ENCODE peak calls at places on chromosome 1, in six cellular contexts. S is EL, W is MCF 10A, R is neural crest cell, U is T-helper 17 cell, A is occipital lobe. B is an unnamed sample.

GRCh38 chr1:152861374-152861773 is 1.6 kb downstream of the LCE7A start:
- DNase-seq in S (no peak), W (no peak), R (no peak), U (no peak), A (no peak), B (no peak)

GRCh38 chr1:232046531-232047283 is 420.1 kb downstream of the DISC1 start:
- DNase-seq in S (no peak), W (no peak), R (no peak), U (no peak), A (no peak), B (no peak)

GRCh38 chr1:1541956-1542765 is 1.7 kb upstream of the TMEM240 start:
- DNase-seq in S (no peak), W (no peak), R (no peak), U (no peak), A (no peak), B (no peak)

GRCh38 chr1:15322648-15323350 is 75.8 kb downstream of the FHAD1 start:
- DNase-seq in S (peak), W (peak), R (no peak), U (no peak), A (no peak), B (no peak)

GRCh38 chr1:228646717-228647522 is 88.4 kb upstream of the RHOU start:
- DNase-seq in S (peak), W (peak), R (no peak), U (no peak), A (no peak), B (peak)

GRCh38 chr1:34320081-34320480 is 143.4 kb downstream of the C1orf94 start:
- DNase-seq in S (no peak), W (peak), R (no peak), U (no peak), A (no peak), B (no peak)

GRCh38 chr1:110524311-110525249 is 5.6 kb upstream of the KCNA10 start:
- DNase-seq in S (peak), W (peak), R (peak), U (peak), A (no peak), B (peak)

GRCh38 chr1:233172201-233172600 is 123.3 kb downstream of the PCNX2 start:
- DNase-seq in S (peak), W (peak), R (no peak), U (no peak), A (no peak), B (no peak)

GRCh38 chr1:80441664-80442063 is 1359.1 kb upstream of the ADGRL2 start:
- DNase-seq in S (no peak), W (peak), R (no peak), U (no peak), A (no peak), B (no peak)

GRCh38 chr1:161098161-161099068 is at the start of gene KLHDC9:
- DNase-seq in S (peak), W (no peak), R (peak), U (peak), A (peak), B (peak)